ENCODE peak calls at places on chromosomes 13 and 19, in eight cellular contexts. B is stimulated activated CD4-positive, alpha-beta T cell treated with anti-CD3 and anti-CD28 coated beads, Interleukin-4, amount 100 ng/mL, for 1 hour; G is stimulated activated naive CD4-positive, alpha-beta T cell treated with Interleukin-2 at 50 U/mL for 16 hours; I is A673; D is H1; K is naive thymus-derived CD4-positive, alpha-beta T cell; T is IMR-90; Z is mucosa of descending colon. M is an unnamed sample.

GRCh38 chr13:23755040-23755439 is 134.2 kb downstream of the MIPEP start:
- DNase-seq in B (no peak), Z (no peak), I (no peak), K (no peak), G (no peak), T (no peak), D (no peak), M (no peak)

GRCh38 chr13:100523437-100523836 is 65.2 kb downstream of the GGACT start:
- DNase-seq in Z (no peak), G (no peak), T (no peak), K (no peak), D (no peak), B (no peak), I (no peak), M (no peak)

GRCh38 chr13:20412761-20413355 is 112.8 kb downstream of the CRYL1 start:
- DNase-seq in D (no peak), I (no peak), G (no peak), Z (no peak), T (peak), B (no peak), K (no peak), M (peak)

GRCh38 chr19:7734220-7735203 is 2.6 kb upstream of the CLEC4G start:
- DNase-seq in G (no peak), I (no peak), K (no peak), T (no peak), Z (no peak), B (no peak), D (no peak), M (no peak)

GRCh38 chr19:12665281-12665573 is 1.3 kb downstream of the MAN2B1 start:
- DNase-seq in Z (peak), T (no peak), G (peak), I (no peak), K (peak), D (no peak), B (peak), M (no peak)

GRCh38 chr19:39412867-39413268 is 399 bp downstream of the PLEKHG2 start:
- DNase-seq in K (no peak), T (no peak), Z (no peak), B (no peak), I (no peak), G (no peak), D (no peak), M (no peak)

GRCh38 chr19:11425719-11426457 is 6.8 kb upstream of the RGL3 start:
- DNase-seq in K (no peak), G (no peak), T (no peak), Z (no peak), B (no peak), D (peak), I (no peak), M (peak)

GRCh38 chr19:34588249-34588648 is 88.7 kb downstream of the SCGB2B2 start:
- DNase-seq in T (no peak), I (no peak), B (no peak), Z (no peak), K (no peak), G (no peak), D (no peak), M (no peak)

GRCh38 chr13:80712026-80712425 is 371.1 kb upstream of the SPRY2 start:
- DNase-seq in I (no peak), D (no peak), B (no peak), T (no peak), G (no peak), K (no peak), Z (no peak), M (no peak)

GRCh38 chr19:55075366-55075998 is at the start of gene EPS8L1:
- DNase-seq in D (peak), G (no peak), B (no peak), I (no peak), T (no peak), Z (peak), K (no peak), M (peak)

GRCh38 chr19:5588441-5588840 is 20.7 kb upstream of the TINCR start:
- DNase-seq in K (no peak), G (no peak), I (peak), D (no peak), Z (no peak), B (no peak), T (no peak), M (no peak)

GRCh38 chr13:97566907-97567306 is 132.9 kb downstream of the RAP2A start:
- DNase-seq in D (no peak), Z (no peak), K (no peak), B (no peak), T (no peak), G (no peak), I (no peak), M (no peak)

GRCh38 chr19:18946918-18947317 is 5.9 kb upstream of the HOMER3 start:
- DNase-seq in T (no peak), B (no peak), K (no peak), G (no peak), I (no peak), D (no peak), Z (no peak), M (no peak)

GRCh38 chr19:6738726-6739389 is 622 bp upstream of the TRIP10 start:
- DNase-seq in T (peak), I (peak), B (peak), K (no peak), D (peak), Z (peak), G (no peak), M (no peak)

GRCh38 chr13:48476674-48477073 is 56.2 kb downstream of the RCBTB2 start:
- DNase-seq in Z (no peak), T (no peak), B (no peak), I (no peak), K (no peak), G (no peak), D (no peak), M (no peak)

GRCh38 chr13:81487151-81487550 is 1146.2 kb upstream of the SPRY2 start:
- DNase-seq in G (no peak), I (peak), Z (no peak), D (peak), B (no peak), T (no peak), K (no peak), M (peak)

GRCh38 chr19:12777217-12778019 is 2.1 kb upstream of the HOOK2 start:
- DNase-seq in K (peak), Z (peak), G (peak), D (peak), T (peak), I (peak), B (peak), M (peak)

GRCh38 chr13:92317066-92317465 is 909.5 kb upstream of the GPC6 start:
- DNase-seq in T (peak), D (no peak), K (no peak), B (no peak), I (no peak), G (no peak), Z (no peak), M (no peak)

GRCh38 chr13:101453784-101454201 is 1.3 kb downstream of the ITGBL1 start:
- DNase-seq in Z (peak), D (no peak), G (no peak), I (no peak), K (no peak), T (no peak), B (no peak), M (peak)

GRCh38 chr19:6480843-6481415 is 658 bp downstream of the DENND1C start:
- DNase-seq in I (no peak), B (peak), D (no peak), K (peak), T (no peak), Z (no peak), G (no peak), M (no peak)

GRCh38 chr19:37874784-37875183 is 31.6 kb downstream of the WDR87 start:
- DNase-seq in G (no peak), Z (no peak), K (no peak), I (no peak), D (no peak), B (no peak), T (peak), M (peak)

GRCh38 chr13:50993371-50993770 is 83.8 kb downstream of the RNASEH2B start:
- DNase-seq in G (no peak), B (no peak), Z (no peak), K (no peak), D (no peak), T (no peak), I (no peak), M (no peak)

GRCh38 chr13:76885203-76886004 is 801 bp downstream of the KCTD12 start:
- DNase-seq in B (peak), D (peak), Z (peak), I (peak), G (peak), T (peak), K (peak), M (peak)

GRCh38 chr13:113065406-113066141 is 40.0 kb upstream of the F7 start:
- DNase-seq in G (no peak), K (no peak), T (peak), B (no peak), D (no peak), Z (peak), I (no peak), M (no peak)

GRCh38 chr19:35828694-35829301 is 16.2 kb upstream of the PRODH2 start:
- DNase-seq in G (no peak), T (peak), K (peak), B (peak), D (peak), Z (no peak), I (peak), M (peak)

GRCh38 chr19:17627161-17627560 is 61.0 kb downstream of the UNC13A start:
- DNase-seq in I (no peak), D (no peak), G (no peak), Z (peak), B (no peak), K (no peak), T (no peak), M (no peak)

GRCh38 chr19:49554701-49555181 is 25.6 kb downstream of the NOSIP start:
- DNase-seq in I (peak), G (peak), D (no peak), T (no peak), K (peak), Z (peak), B (peak), M (no peak)